ENCODE peak calls at places on chromosomes 11 and 22, in six cellular contexts. X, V, W, A, S and P are unnamed samples.

GRCh38 chr22:39174498-39175120 is 22.1 kb upstream of the CBX7 start:
- DNase-seq in X (peak), V (peak), A (peak), W (peak), S (peak), P (peak)

GRCh38 chr11:70415176-70415575 is 16.8 kb downstream of the CTTN start:
- DNase-seq in A (no peak), V (peak), S (no peak), X (no peak), W (no peak), P (no peak)

GRCh38 chr11:126440792-126441514 is 85.5 kb downstream of the ST3GAL4 start:
- DNase-seq in V (peak), W (peak), S (peak), A (peak), X (peak), P (peak)

GRCh38 chr11:90309693-90310092 is 86.8 kb upstream of the CHORDC1 start:
- DNase-seq in V (no peak), S (no peak), W (no peak), X (no peak), A (no peak), P (no peak)

GRCh38 chr11:57544566-57544965 is 7.2 kb downstream of the SMTNL1 start:
- DNase-seq in A (no peak), V (no peak), X (no peak), S (no peak), W (no peak), P (no peak)

GRCh38 chr11:48049036-48049435 is 68.7 kb downstream of the PTPRJ start:
- DNase-seq in S (no peak), A (no peak), V (no peak), W (no peak), X (no peak), P (no peak)

GRCh38 chr11:44316388-44317240 is 6.7 kb upstream of the ALX4 start:
- DNase-seq in V (no peak), A (no peak), X (no peak), S (no peak), W (no peak), P (no peak)

GRCh38 chr11:120964857-120965256 is 59.0 kb upstream of the TBCEL start:
- DNase-seq in X (no peak), A (no peak), S (no peak), V (peak), W (no peak), P (no peak)

GRCh38 chr11:79708319-79708928 is 267.6 kb upstream of the TENM4 start:
- DNase-seq in A (no peak), S (no peak), W (no peak), V (peak), X (no peak), P (peak)

GRCh38 chr11:117095301-117096139 is 2.7 kb downstream of the SIK3 start:
- DNase-seq in X (no peak), A (no peak), S (no peak), W (no peak), V (peak), P (no peak)

GRCh38 chr11:112368402-112368801 is 107.7 kb upstream of the PLET1 start:
- DNase-seq in A (no peak), S (no peak), X (no peak), V (no peak), W (no peak), P (no peak)

GRCh38 chr22:35821654-35822053 is 104.0 kb downstream of the APOL5 start:
- DNase-seq in V (no peak), S (no peak), X (no peak), W (no peak), A (no peak), P (no peak)

DNA sequence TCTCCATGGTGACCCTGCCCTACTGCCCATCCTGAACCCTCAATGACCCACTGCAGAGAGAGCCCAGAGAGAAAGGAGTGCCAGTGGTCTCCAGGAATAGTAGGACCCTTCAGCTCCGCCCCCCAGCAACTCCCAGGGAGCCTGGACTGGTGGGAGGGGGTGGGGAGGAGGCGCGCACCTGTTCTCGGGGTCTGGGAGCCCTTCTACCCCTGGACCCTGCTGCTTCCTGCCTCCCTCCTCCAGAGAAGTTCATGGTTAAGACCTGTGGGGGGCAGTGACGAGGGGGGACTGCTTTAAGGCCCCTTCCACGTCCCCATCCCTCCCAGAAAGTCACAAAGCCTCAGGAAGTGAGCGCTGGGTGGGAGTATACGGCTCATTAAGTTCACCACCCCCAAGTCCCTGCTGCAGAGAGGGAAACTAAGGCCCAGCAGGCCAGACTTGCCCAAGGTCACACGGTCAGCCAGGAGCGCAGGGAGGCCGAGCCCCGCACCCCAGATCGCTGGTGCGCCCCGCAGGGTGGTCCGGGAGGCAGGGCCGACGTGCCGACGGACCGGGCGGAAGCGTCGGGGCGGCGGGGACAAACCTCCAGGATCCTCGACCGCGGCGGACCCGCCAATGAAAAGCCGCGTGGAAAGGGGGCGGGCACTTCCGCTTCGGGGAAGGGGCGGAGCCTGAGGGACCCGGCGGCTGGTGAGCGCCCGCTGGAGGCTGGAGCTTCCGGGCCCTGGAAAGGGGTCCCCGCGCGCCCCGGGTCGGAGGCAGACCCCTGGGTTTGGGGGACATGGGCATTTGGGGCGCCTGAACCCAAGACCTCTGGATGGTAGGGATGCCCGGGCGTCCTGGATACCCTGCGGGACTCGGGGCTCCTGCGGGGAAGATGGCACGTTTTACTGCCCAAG is at the start of the genes NUDT22 and TRPT1:
- DNase-seq in W (peak), S (peak), V (peak), A (peak), X (peak), P (peak)
- TF ChIP-seq POLR2A in W (peak), S (peak), V (peak), A (peak), X (no peak), P (no peak)

GRCh38 chr11:17814546-17814945 is 80.0 kb downstream of the KCNC1 start:
- DNase-seq in X (no peak), S (no peak), A (no peak), W (no peak), V (no peak), P (no peak)
- TF ChIP-seq POLR2A in X (no peak), S (no peak), A (no peak), W (no peak), V (no peak), P (no peak)

GRCh38 chr11:76253416-76253815 is 47.1 kb upstream of the WNT11 start:
- DNase-seq in A (no peak), X (no peak), V (no peak), S (no peak), W (no peak), P (no peak)

GRCh38 chr11:76252625-76253024 is 46.3 kb upstream of the WNT11 start:
- DNase-seq in V (no peak), W (no peak), A (no peak), S (no peak), X (no peak), P (no peak)

GRCh38 chr11:76250520-76251222 is 44.4 kb upstream of the WNT11 start:
- DNase-seq in S (no peak), A (no peak), V (no peak), X (no peak), W (no peak), P (no peak)

GRCh38 chr11:76251223-76251575 is 44.9 kb upstream of the WNT11 start:
- DNase-seq in W (no peak), A (no peak), V (no peak), S (no peak), X (no peak), P (no peak)

DNA sequence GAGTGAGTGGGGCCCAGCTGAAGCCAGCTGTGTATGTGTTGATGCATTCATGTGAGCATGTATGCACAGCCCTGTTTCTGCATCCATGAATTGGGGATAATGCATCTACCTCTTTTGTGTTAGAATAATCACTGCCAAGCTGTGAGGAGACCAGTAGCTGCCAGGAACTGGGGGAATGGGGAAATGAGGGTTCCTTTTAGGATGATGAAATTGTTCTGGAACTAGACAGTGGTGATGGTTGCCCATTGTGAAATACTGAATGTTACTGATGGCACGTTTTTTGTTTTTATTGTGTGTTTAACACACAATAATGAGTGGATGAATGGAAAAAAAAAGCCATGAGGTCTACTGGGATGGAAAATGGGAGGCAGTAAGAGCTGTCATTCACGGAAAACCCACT is 45.3 kb upstream of the WNT11 start:
- DNase-seq in S (no peak), W (no peak), V (no peak), X (peak), A (no peak), P (no peak)
- TF ChIP-seq POLR2A in S (no peak), W (no peak), V (no peak), X (no peak), A (no peak), P (no peak)

DNA sequence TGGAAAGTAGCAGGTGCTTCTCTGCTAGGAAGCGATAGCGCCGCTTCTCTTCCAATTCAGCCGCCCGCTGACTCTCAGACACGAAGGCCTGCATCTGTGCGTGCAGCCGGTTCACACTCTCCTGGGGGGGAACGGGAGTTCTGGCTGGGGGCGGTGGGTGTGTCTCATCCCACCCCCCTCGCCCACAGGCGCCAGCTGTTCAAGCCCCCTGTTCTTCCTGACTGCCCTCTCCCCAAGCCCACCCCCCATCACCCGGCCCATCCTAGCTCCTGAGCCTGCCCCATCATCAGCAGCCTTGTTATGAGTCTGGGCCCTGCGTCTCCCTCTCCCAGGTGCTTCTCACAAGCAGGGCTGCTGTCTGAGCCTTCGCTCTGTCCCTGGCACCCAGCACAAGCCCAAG is 13.1 kb upstream of the SLC16A8 start:
- DNase-seq in A (no peak), S (no peak), V (no peak), X (no peak), W (no peak), P (no peak)
- TF ChIP-seq POLR2A in A (no peak), S (no peak), V (no peak), X (no peak), W (no peak), P (no peak)

GRCh38 chr11:27718346-27718852 is 18.1 kb upstream of the BDNF start:
- DNase-seq in W (no peak), A (no peak), S (no peak), V (peak), X (no peak), P (peak)
- TF ChIP-seq POLR2A in W (no peak), A (no peak), S (no peak), V (peak), X (no peak), P (no peak)

GRCh38 chr11:811446-812245 is 1.9 kb downstream of the RPLP2 start:
- DNase-seq in X (no peak), V (no peak), S (no peak), A (no peak), W (no peak), P (no peak)
- TF ChIP-seq POLR2A in X (no peak), V (no peak), S (no peak), A (no peak), W (no peak), P (no peak)

GRCh38 chr11:24161587-24161986 is 335.3 kb upstream of the LUZP2 start:
- DNase-seq in A (no peak), S (no peak), X (no peak), W (no peak), V (no peak), P (no peak)
- TF ChIP-seq POLR2A in A (no peak), S (no peak), X (no peak), W (no peak), V (no peak), P (no peak)

DNA sequence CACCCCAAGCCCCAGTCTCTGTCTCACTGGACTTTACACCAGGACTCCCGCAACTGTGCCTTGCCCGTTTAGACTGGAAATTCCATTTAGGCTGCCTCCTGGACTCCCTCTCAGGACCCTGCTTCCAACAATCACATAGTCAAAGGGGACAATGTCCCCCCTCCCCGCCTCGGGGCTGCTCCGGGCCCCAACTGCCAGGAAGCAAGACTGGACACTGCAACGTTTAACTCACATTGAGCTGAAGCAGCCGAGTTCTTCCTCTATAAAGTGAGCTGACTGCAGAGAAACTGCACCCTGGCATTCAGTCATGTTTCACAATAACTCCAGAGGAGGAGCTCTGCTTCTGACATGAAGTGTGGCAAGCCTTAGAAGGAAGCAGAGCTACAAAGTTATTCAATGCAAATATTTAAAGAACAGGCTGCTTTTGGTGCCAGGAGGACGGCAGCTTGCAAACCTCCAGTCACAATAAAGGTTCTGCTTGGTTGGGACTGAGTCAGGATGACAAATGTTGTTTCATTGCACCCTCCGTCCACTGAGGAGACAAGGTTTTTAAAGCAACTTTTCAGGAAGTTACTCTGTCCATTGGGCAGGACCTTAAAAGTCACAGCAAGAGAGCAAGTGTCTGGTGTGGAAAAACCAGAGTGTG is 19.9 kb downstream of the PACSIN2 start:
- DNase-seq in S (peak), V (peak), W (no peak), X (peak), A (no peak), P (peak)
- TF ChIP-seq POLR2A in S (peak), V (peak), W (no peak), X (no peak), A (peak), P (no peak)

DNA sequence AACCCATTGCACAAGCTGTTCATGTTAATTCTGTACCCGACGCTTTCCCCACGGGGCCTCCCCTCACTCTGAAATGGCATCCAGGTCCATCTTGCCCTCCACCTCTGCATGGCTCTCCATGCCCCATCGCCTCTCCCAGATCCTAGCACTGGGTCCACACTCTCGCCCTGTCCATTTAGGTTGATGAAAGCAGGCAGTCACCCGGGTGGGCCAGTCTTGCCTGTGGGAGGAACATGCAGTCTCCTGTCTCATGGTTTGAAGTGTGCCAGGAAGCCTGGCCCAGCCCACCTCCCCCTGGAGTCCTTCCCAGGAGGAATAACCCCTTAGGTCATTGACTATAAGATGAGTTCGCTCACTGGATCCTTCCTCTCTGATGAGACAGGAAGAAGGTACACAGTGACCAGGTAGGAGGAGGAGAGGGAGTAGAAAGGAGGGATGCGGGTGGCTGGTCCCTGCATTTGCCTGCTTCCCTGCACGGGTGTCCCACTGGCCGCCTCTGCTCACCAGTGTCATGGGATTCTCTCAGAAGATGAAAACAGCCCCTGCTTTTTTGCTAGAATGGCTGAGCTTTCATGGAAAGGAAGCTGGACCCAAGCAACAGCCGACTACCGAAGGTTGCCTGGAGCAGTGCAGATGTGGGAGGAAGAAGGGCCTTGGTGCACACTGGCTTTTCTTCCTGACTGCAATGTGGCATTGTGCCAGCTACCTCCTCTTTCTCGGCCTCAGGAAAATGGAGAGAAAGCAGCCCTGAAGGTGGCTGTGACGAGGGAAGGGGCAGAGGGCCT is 6.8 kb downstream of the TMEM121B start:
- DNase-seq in S (no peak), W (no peak), V (no peak), X (no peak), A (no peak), P (no peak)
- TF ChIP-seq POLR2A in S (no peak), W (no peak), V (no peak), X (no peak), A (no peak), P (no peak)